ENCODE peak calls at places on chromosomes 1 and 21, in six cellular contexts. S is kidney, H is prostate gland, O is substantia nigra, X is colonic mucosa, K is Karpas-422. W is an unnamed sample.

GRCh38 chr1:197619008-197619640 is 156.2 kb downstream of the DENND1B start:
- DNase-seq in S (no peak), H (no peak), O (no peak), X (no peak), K (peak), W (peak)

GRCh38 chr1:99004270-99005141 is at the start of gene PLPPR5:
- DNase-seq in S (peak), H (no peak), O (no peak), X (no peak), K (no peak), W (peak)

GRCh38 chr1:19744335-19744743 is 55.4 kb downstream of the TMCO4 start:
- DNase-seq in S (no peak), H (no peak), O (no peak), X (no peak), K (no peak), W (no peak)

GRCh38 chr1:218760601-218761570 is 412.8 kb upstream of the LYPLAL1 start:
- DNase-seq in S (no peak), H (no peak), O (no peak), X (no peak), K (no peak), W (no peak)

GRCh38 chr1:223878598-223879325 is 33.0 kb upstream of the TP53BP2 start:
- DNase-seq in S (no peak), H (no peak), O (no peak), X (no peak), K (no peak), W (no peak)

GRCh38 chr21:31943586-31943985 is 70.8 kb downstream of the HUNK start:
- DNase-seq in S (no peak), H (no peak), O (no peak), X (no peak), K (no peak), W (no peak)

GRCh38 chr1:51919684-51920083 is 41.2 kb upstream of the NRDC start:
- DNase-seq in S (peak), H (no peak), O (no peak), X (no peak), K (peak), W (no peak)

GRCh38 chr21:26469789-26470188 is 103.3 kb downstream of the CYYR1 start:
- DNase-seq in S (no peak), H (no peak), O (no peak), X (no peak), K (no peak), W (no peak)

GRCh38 chr1:54012862-54013261 is 5.1 kb downstream of the LDLRAD1 start:
- DNase-seq in S (no peak), H (no peak), O (no peak), X (no peak), K (no peak), W (no peak)

GRCh38 chr1:47991187-47991586 is 6.0 kb downstream of the TRABD2B start:
- DNase-seq in S (no peak), H (no peak), O (no peak), X (no peak), K (no peak), W (no peak)

GRCh38 chr1:18882511-18882910 is 19.8 kb downstream of the ALDH4A1 start:
- DNase-seq in S (no peak), H (no peak), O (no peak), X (no peak), K (no peak), W (no peak)

GRCh38 chr1:26170472-26170821 is 739 bp downstream of the ZNF593 start:
- DNase-seq in S (no peak), H (no peak), O (no peak), X (no peak), K (no peak), W (no peak)

GRCh38 chr1:205813755-205814058 is 709 bp upstream of the SLC41A1 start:
- DNase-seq in S (no peak), H (no peak), O (no peak), X (no peak), K (no peak), W (peak)

DNA sequence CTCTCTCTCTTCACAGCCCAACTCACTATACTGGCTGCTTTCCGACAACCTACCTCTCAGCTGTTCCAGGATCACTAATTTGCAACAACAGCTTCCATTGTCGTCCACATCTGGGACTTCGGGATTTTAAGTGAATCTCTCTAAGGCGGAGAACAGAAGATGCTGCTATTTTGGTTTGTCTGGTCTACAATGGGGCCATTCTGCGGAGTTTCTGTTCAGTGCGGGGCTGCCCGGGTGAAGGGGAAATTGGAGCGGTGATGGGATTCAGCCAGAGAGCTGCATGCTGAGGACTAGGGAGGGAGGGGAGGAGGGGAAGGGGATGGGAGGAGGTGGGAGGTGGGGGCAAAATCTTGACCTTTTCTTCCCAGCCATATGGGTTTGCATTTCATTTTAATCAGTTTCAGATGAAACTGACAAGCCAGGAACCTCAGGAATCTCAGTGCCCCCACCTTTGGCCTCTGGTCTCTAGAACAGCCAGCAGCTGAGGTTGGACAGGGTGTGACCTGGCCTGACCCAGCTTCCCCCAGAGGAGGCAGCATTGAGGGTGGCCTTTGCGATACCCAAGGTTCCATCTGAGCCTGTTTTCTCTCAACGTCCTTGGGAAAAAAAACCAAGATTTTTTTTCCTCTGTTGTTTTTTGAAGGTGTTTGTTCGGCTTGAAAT is 6.9 kb upstream of the SRP9 start:
- DNase-seq in S (no peak), H (no peak), O (peak), X (no peak), K (no peak), W (no peak)
- H3K27ac ChIP-seq in S (no peak), H (peak), O (peak), X (no peak), K (no peak), W (no peak)

GRCh38 chr1:42035205-42035829 is 116.6 kb upstream of the HIVEP3 start:
- DNase-seq in S (peak), H (peak), O (peak), X (peak), K (peak), W (peak)
- H3K27ac ChIP-seq in S (peak), H (peak), O (peak), X (peak), K (no peak), W (no peak)

GRCh38 chr21:28431022-28431421 is 561.7 kb downstream of the LTN1 start:
- DNase-seq in S (no peak), H (no peak), O (no peak), X (no peak), K (no peak), W (no peak)

GRCh38 chr21:28431527-28432200 is 561.0 kb downstream of the LTN1 start:
- DNase-seq in S (no peak), H (no peak), O (no peak), X (no peak), K (no peak), W (no peak)

GRCh38 chr21:28439246-28439645 is 553.4 kb downstream of the LTN1 start:
- DNase-seq in S (no peak), H (no peak), O (no peak), X (no peak), K (no peak), W (no peak)

GRCh38 chr21:28439852-28440251 is 552.8 kb downstream of the LTN1 start:
- DNase-seq in S (no peak), H (no peak), O (no peak), X (no peak), K (no peak), W (no peak)

GRCh38 chr21:28436286-28436932 is 556.3 kb downstream of the LTN1 start:
- DNase-seq in S (no peak), H (no peak), O (no peak), X (no peak), K (no peak), W (no peak)
- H3K27ac ChIP-seq in S (no peak), H (no peak), O (no peak), X (no peak), K (no peak), W (no peak)

GRCh38 chr21:45306453-45306831 is 18.7 kb upstream of the POFUT2 start:
- DNase-seq in S (peak), H (no peak), O (no peak), X (no peak), K (no peak), W (no peak)
- H3K27ac ChIP-seq in S (peak), H (peak), O (peak), X (no peak), K (no peak), W (no peak)

DNA sequence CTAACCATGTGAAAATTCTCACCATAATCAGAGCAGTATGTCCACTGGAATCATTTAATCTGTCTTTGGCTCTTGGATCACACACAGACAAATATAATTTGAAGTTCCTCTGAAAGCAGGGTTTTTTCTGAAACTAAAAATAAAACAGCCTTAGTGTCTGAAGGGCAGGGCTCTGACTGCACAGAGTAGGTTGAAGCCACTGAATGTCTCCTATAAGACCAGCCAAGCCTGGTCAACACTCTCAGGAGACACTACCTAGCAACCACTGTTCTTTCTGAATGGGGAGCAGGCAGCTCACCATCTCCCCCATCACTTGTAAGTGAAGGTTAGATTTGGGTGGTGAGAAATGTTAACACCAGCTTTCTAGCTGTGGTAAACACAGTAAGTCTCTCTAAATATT is 16.1 kb upstream of the TMEM183A start:
- DNase-seq in S (no peak), H (no peak), O (no peak), X (no peak), K (no peak), W (no peak)
- H3K27ac ChIP-seq in S (no peak), H (no peak), O (no peak), X (no peak), K (no peak), W (no peak)

DNA sequence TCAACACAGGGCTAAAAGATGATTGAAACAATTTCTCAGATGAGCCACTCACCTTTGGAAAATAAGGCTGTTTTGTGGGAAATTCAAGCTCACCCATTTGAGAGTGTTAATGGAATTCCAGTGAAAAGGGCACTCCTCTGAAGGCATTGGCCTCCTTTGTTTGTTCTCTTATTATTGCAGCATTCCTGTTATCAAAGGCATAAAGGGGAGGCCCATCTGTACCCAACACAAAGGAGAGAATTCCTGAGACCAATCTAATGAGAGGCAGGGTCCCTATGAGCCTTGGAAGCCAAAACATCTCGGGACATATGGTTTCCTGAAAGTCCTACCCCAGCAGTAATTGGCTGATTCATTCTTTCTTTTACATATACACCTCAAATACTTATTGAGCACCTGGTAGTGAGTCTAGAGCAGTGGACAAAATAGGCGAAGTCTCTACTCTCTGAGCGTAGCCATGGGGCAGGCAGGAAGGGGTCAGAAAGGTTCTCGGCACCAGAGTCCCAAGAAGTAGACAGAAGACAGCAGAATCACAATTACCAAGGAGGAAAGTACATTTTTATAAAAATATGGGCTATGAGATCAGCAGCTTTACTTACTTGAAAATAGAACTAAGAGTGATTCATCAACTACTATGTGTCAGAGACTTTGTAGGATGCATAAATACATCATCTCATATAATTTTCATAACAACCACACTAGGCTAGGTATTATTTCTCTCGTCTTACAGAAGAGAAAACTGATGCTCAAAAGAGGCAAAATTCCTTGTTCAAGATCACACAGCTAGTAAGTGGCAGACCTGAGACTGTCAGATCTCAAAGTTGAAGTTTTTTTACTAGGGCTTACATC is 218.7 kb downstream of the DAB1 start:
- DNase-seq in S (no peak), H (no peak), O (no peak), X (no peak), K (no peak), W (no peak)
- H3K27ac ChIP-seq in S (no peak), H (no peak), O (no peak), X (no peak), K (no peak), W (no peak)

GRCh38 chr1:183238071-183238470 is 52.0 kb downstream of the LAMC2 start:
- DNase-seq in S (no peak), H (no peak), O (no peak), X (no peak), K (no peak), W (no peak)
- H3K27ac ChIP-seq in S (no peak), H (no peak), O (no peak), X (no peak), K (no peak), W (no peak)

GRCh38 chr1:9321480-9321849 is 28.8 kb downstream of the SPSB1 start:
- DNase-seq in S (no peak), H (no peak), O (no peak), X (no peak), K (no peak), W (no peak)
- H3K27ac ChIP-seq in S (no peak), H (no peak), O (no peak), X (no peak), K (no peak), W (no peak)